ENCODE peak calls at places on chromosomes 5 and 9, in nine cellular contexts. One of them, this sample, is unnamed.

GRCh38 chr9:100409176-100409556 is 17.8 kb upstream of the MSANTD3 start:
- DNase-seq in GM12891: no peak
- DNase-seq in AG10803: no peak
- DNase-seq in AML-193: no peak
- DNase-seq in AG08396: no peak
- DNase-seq in non-pigmented ciliary epithelial cell: no peak
- DNase-seq in left lobe of liver: no peak
- DNase-seq in mesendoderm: no peak
- DNase-seq in colonic mucosa: no peak
- DNase-seq in this sample: no peak

GRCh38 chr5:11902304-11902703 is 1.9 kb downstream of the CTNND2 start:
- DNase-seq in GM12891: no peak
- DNase-seq in AG10803: no peak
- DNase-seq in AML-193: no peak
- DNase-seq in AG08396: no peak
- DNase-seq in non-pigmented ciliary epithelial cell: no peak
- DNase-seq in left lobe of liver: no peak
- DNase-seq in mesendoderm: no peak
- DNase-seq in colonic mucosa: no peak
- DNase-seq in this sample: no peak

GRCh38 chr5:38259062-38259857 is 901 bp downstream of the EGFLAM start:
- DNase-seq in GM12891: no peak
- DNase-seq in AG10803: no peak
- DNase-seq in AML-193: no peak
- DNase-seq in AG08396: no peak
- DNase-seq in non-pigmented ciliary epithelial cell: no peak
- DNase-seq in left lobe of liver: no peak
- DNase-seq in mesendoderm: no peak
- DNase-seq in colonic mucosa: no peak
- DNase-seq in this sample: no peak

GRCh38 chr5:91332267-91333044 is 50.7 kb downstream of the ARRDC3 start:
- DNase-seq in GM12891: no peak
- DNase-seq in AG10803: peak; percentile 52
- DNase-seq in AML-193: no peak
- DNase-seq in AG08396: peak; percentile 56
- DNase-seq in non-pigmented ciliary epithelial cell: peak; percentile 38
- DNase-seq in left lobe of liver: no peak
- DNase-seq in mesendoderm: peak; percentile 87
- DNase-seq in colonic mucosa: no peak
- DNase-seq in this sample: no peak

GRCh38 chr9:14863402-14863801 is 46.8 kb downstream of the FREM1 start:
- DNase-seq in GM12891: no peak
- DNase-seq in AG10803: peak; percentile 18
- DNase-seq in AML-193: no peak
- DNase-seq in AG08396: no peak
- DNase-seq in non-pigmented ciliary epithelial cell: no peak
- DNase-seq in left lobe of liver: no peak
- DNase-seq in mesendoderm: peak; percentile 12
- DNase-seq in colonic mucosa: no peak
- DNase-seq in this sample: no peak

GRCh38 chr5:175813943-175814630 is 57.3 kb upstream of the CPLX2 start:
- DNase-seq in GM12891: no peak
- DNase-seq in AG10803: no peak
- DNase-seq in AML-193: no peak
- DNase-seq in AG08396: no peak
- DNase-seq in non-pigmented ciliary epithelial cell: no peak
- DNase-seq in left lobe of liver: no peak
- DNase-seq in mesendoderm: no peak
- DNase-seq in colonic mucosa: no peak
- DNase-seq in this sample: no peak

GRCh38 chr5:146283344-146283761 is 55.3 kb upstream of the POU4F3 start:
- DNase-seq in GM12891: no peak
- DNase-seq in AG10803: peak; percentile 90
- DNase-seq in AML-193: no peak
- DNase-seq in AG08396: peak; percentile 65
- DNase-seq in non-pigmented ciliary epithelial cell: peak; percentile 92
- DNase-seq in left lobe of liver: no peak
- DNase-seq in mesendoderm: peak; percentile 1
- DNase-seq in colonic mucosa: no peak
- DNase-seq in this sample: no peak

GRCh38 chr9:125293134-125293533 is 31.5 kb downstream of the GAPVD1 start:
- DNase-seq in GM12891: no peak
- DNase-seq in AG10803: no peak
- DNase-seq in AML-193: no peak
- DNase-seq in AG08396: no peak
- DNase-seq in non-pigmented ciliary epithelial cell: no peak
- DNase-seq in left lobe of liver: no peak
- DNase-seq in mesendoderm: no peak
- DNase-seq in colonic mucosa: no peak
- DNase-seq in this sample: no peak

GRCh38 chr5:139633295-139634027 is 14.7 kb upstream of the CXXC5 start:
- DNase-seq in GM12891: no peak
- DNase-seq in AG10803: peak; percentile 67
- DNase-seq in AML-193: peak; percentile 61
- DNase-seq in AG08396: peak; percentile 78
- DNase-seq in non-pigmented ciliary epithelial cell: no peak
- DNase-seq in left lobe of liver: peak; percentile 74
- DNase-seq in mesendoderm: peak; percentile 89
- DNase-seq in colonic mucosa: peak; percentile 73
- DNase-seq in this sample: peak; percentile 52

GRCh38 chr5:67166460-67166871 is 30.1 kb downstream of the CD180 start:
- DNase-seq in GM12891: peak; percentile 60
- DNase-seq in AG10803: no peak
- DNase-seq in AML-193: no peak
- DNase-seq in AG08396: no peak
- DNase-seq in non-pigmented ciliary epithelial cell: no peak
- DNase-seq in left lobe of liver: no peak
- DNase-seq in mesendoderm: peak; percentile 91
- DNase-seq in colonic mucosa: peak; percentile 75
- DNase-seq in this sample: peak; percentile 56

GRCh38 chr5:139287890-139288635 is 5.5 kb upstream of the MATR3 start:
- DNase-seq in GM12891: no peak
- DNase-seq in AG10803: no peak
- DNase-seq in AML-193: peak; percentile 15
- DNase-seq in AG08396: no peak
- DNase-seq in non-pigmented ciliary epithelial cell: no peak
- DNase-seq in left lobe of liver: no peak
- DNase-seq in mesendoderm: no peak
- DNase-seq in colonic mucosa: no peak
- DNase-seq in this sample: no peak

GRCh38 chr5:120258123-120258522 is 206.0 kb upstream of the PRR16 start:
- DNase-seq in GM12891: no peak
- DNase-seq in AG10803: peak; percentile 5
- DNase-seq in AML-193: peak; percentile 93
- DNase-seq in AG08396: no peak
- DNase-seq in non-pigmented ciliary epithelial cell: no peak
- DNase-seq in left lobe of liver: no peak
- DNase-seq in mesendoderm: no peak
- DNase-seq in colonic mucosa: no peak
- DNase-seq in this sample: no peak

GRCh38 chr5:99005506-99005905 is 76.7 kb upstream of the CHD1 start:
- DNase-seq in GM12891: no peak
- DNase-seq in AG10803: no peak
- DNase-seq in AML-193: no peak
- DNase-seq in AG08396: no peak
- DNase-seq in non-pigmented ciliary epithelial cell: no peak
- DNase-seq in left lobe of liver: no peak
- DNase-seq in mesendoderm: peak; percentile 21
- DNase-seq in colonic mucosa: no peak
- DNase-seq in this sample: no peak

GRCh38 chr5:176673651-176674583 is 26.6 kb downstream of the TSPAN17 start:
- DNase-seq in GM12891: no peak
- DNase-seq in AG10803: no peak
- DNase-seq in AML-193: no peak
- DNase-seq in AG08396: no peak
- DNase-seq in non-pigmented ciliary epithelial cell: no peak
- DNase-seq in left lobe of liver: no peak
- DNase-seq in mesendoderm: no peak
- DNase-seq in colonic mucosa: no peak
- DNase-seq in this sample: no peak

GRCh38 chr9:93896093-93896492 is 59.1 kb downstream of the BARX1 start:
- DNase-seq in GM12891: no peak
- DNase-seq in AG10803: no peak
- DNase-seq in AML-193: no peak
- DNase-seq in AG08396: no peak
- DNase-seq in non-pigmented ciliary epithelial cell: no peak
- DNase-seq in left lobe of liver: peak; percentile 32
- DNase-seq in mesendoderm: no peak
- DNase-seq in colonic mucosa: no peak
- DNase-seq in this sample: no peak

GRCh38 chr5:153672347-153673090 is 182.0 kb downstream of the GRIA1 start:
- DNase-seq in GM12891: no peak
- DNase-seq in AG10803: peak; percentile 34
- DNase-seq in AML-193: no peak
- DNase-seq in AG08396: no peak
- DNase-seq in non-pigmented ciliary epithelial cell: no peak
- DNase-seq in left lobe of liver: no peak
- DNase-seq in mesendoderm: no peak
- DNase-seq in colonic mucosa: no peak
- DNase-seq in this sample: no peak

GRCh38 chr5:96187309-96188027 is 225.8 kb upstream of the ELL2 start:
- DNase-seq in GM12891: no peak
- DNase-seq in AG10803: no peak
- DNase-seq in AML-193: no peak
- DNase-seq in AG08396: no peak
- DNase-seq in non-pigmented ciliary epithelial cell: no peak
- DNase-seq in left lobe of liver: no peak
- DNase-seq in mesendoderm: peak; percentile 42
- DNase-seq in colonic mucosa: no peak
- DNase-seq in this sample: no peak

GRCh38 chr5:64418013-64418412 is 87.8 kb upstream of the RGS7BP start:
- DNase-seq in GM12891: no peak
- DNase-seq in AG10803: no peak
- DNase-seq in AML-193: no peak
- DNase-seq in AG08396: no peak
- DNase-seq in non-pigmented ciliary epithelial cell: no peak
- DNase-seq in left lobe of liver: no peak
- DNase-seq in mesendoderm: no peak
- DNase-seq in colonic mucosa: no peak
- DNase-seq in this sample: no peak

GRCh38 chr5:35822541-35822940 is 34.1 kb upstream of the IL7R start:
- DNase-seq in GM12891: no peak
- DNase-seq in AG10803: no peak
- DNase-seq in AML-193: no peak
- DNase-seq in AG08396: no peak
- DNase-seq in non-pigmented ciliary epithelial cell: no peak
- DNase-seq in left lobe of liver: no peak
- DNase-seq in mesendoderm: no peak
- DNase-seq in colonic mucosa: no peak
- DNase-seq in this sample: peak; percentile 44

GRCh38 chr9:8259028-8259427 is 459.4 kb upstream of the DMAC1 start:
- DNase-seq in GM12891: no peak
- DNase-seq in AG10803: no peak
- DNase-seq in AML-193: no peak
- DNase-seq in AG08396: no peak
- DNase-seq in non-pigmented ciliary epithelial cell: no peak
- DNase-seq in left lobe of liver: no peak
- DNase-seq in mesendoderm: no peak
- DNase-seq in colonic mucosa: no peak
- DNase-seq in this sample: no peak

GRCh38 chr5:124956471-124957029 is 210.1 kb upstream of the ZNF608 start:
- DNase-seq in GM12891: no peak
- DNase-seq in AG10803: no peak
- DNase-seq in AML-193: no peak
- DNase-seq in AG08396: no peak
- DNase-seq in non-pigmented ciliary epithelial cell: no peak
- DNase-seq in left lobe of liver: no peak
- DNase-seq in mesendoderm: no peak
- DNase-seq in colonic mucosa: no peak
- DNase-seq in this sample: no peak

GRCh38 chr9:125541840-125542243 is 165.2 kb downstream of the MAPKAP1 start:
- DNase-seq in GM12891: no peak
- DNase-seq in AG10803: peak; percentile 62
- DNase-seq in AML-193: no peak
- DNase-seq in AG08396: no peak
- DNase-seq in non-pigmented ciliary epithelial cell: no peak
- DNase-seq in left lobe of liver: no peak
- DNase-seq in mesendoderm: no peak
- DNase-seq in colonic mucosa: no peak
- DNase-seq in this sample: no peak

GRCh38 chr9:93193373-93193725 is 9.4 kb downstream of the WNK2 start:
- DNase-seq in GM12891: no peak
- DNase-seq in AG10803: no peak
- DNase-seq in AML-193: no peak
- DNase-seq in AG08396: no peak
- DNase-seq in non-pigmented ciliary epithelial cell: no peak
- DNase-seq in left lobe of liver: no peak
- DNase-seq in mesendoderm: no peak
- DNase-seq in colonic mucosa: peak; percentile 85
- DNase-seq in this sample: no peak

GRCh38 chr5:115191439-115192031 is 21.8 kb upstream of the TRIM36 start:
- DNase-seq in GM12891: no peak
- DNase-seq in AG10803: no peak
- DNase-seq in AML-193: no peak
- DNase-seq in AG08396: no peak
- DNase-seq in non-pigmented ciliary epithelial cell: no peak
- DNase-seq in left lobe of liver: no peak
- DNase-seq in mesendoderm: no peak
- DNase-seq in colonic mucosa: peak; percentile 30
- DNase-seq in this sample: no peak

GRCh38 chr9:4615778-4616177 is 46.3 kb upstream of the PLPP6 start:
- DNase-seq in GM12891: no peak
- DNase-seq in AG10803: no peak
- DNase-seq in AML-193: no peak
- DNase-seq in AG08396: no peak
- DNase-seq in non-pigmented ciliary epithelial cell: no peak
- DNase-seq in left lobe of liver: no peak
- DNase-seq in mesendoderm: no peak
- DNase-seq in colonic mucosa: no peak
- DNase-seq in this sample: no peak

GRCh38 chr5:58871648-58872242 is 288.9 kb downstream of the RAB3C start:
- DNase-seq in GM12891: no peak
- DNase-seq in AG10803: peak; percentile 32
- DNase-seq in AML-193: peak; percentile 53
- DNase-seq in AG08396: no peak
- DNase-seq in non-pigmented ciliary epithelial cell: no peak
- DNase-seq in left lobe of liver: no peak
- DNase-seq in mesendoderm: peak; percentile 33
- DNase-seq in colonic mucosa: peak; percentile 30
- DNase-seq in this sample: no peak

GRCh38 chr5:34736445-34737119 is 80.5 kb downstream of the RAI14 start:
- DNase-seq in GM12891: no peak
- DNase-seq in AG10803: peak; percentile 47
- DNase-seq in AML-193: no peak
- DNase-seq in AG08396: no peak
- DNase-seq in non-pigmented ciliary epithelial cell: no peak
- DNase-seq in left lobe of liver: no peak
- DNase-seq in mesendoderm: peak; percentile 92
- DNase-seq in colonic mucosa: no peak
- DNase-seq in this sample: no peak

GRCh38 chr9:128310461-128310860 is 11.8 kb downstream of the TRUB2 start:
- DNase-seq in GM12891: no peak
- DNase-seq in AG10803: no peak
- DNase-seq in AML-193: no peak
- DNase-seq in AG08396: no peak
- DNase-seq in non-pigmented ciliary epithelial cell: no peak
- DNase-seq in left lobe of liver: peak; percentile 79
- DNase-seq in mesendoderm: no peak
- DNase-seq in colonic mucosa: no peak
- DNase-seq in this sample: no peak

GRCh38 chr5:115522832-115523365 is 21.7 kb downstream of the FEM1C start:
- DNase-seq in GM12891: no peak
- DNase-seq in AG10803: no peak
- DNase-seq in AML-193: no peak
- DNase-seq in AG08396: no peak
- DNase-seq in non-pigmented ciliary epithelial cell: no peak
- DNase-seq in left lobe of liver: no peak
- DNase-seq in mesendoderm: no peak
- DNase-seq in colonic mucosa: peak; percentile 24
- DNase-seq in this sample: no peak

GRCh38 chr5:112579771-112580170 is 157.9 kb upstream of the APC start:
- DNase-seq in GM12891: no peak
- DNase-seq in AG10803: peak; percentile 6
- DNase-seq in AML-193: no peak
- DNase-seq in AG08396: no peak
- DNase-seq in non-pigmented ciliary epithelial cell: no peak
- DNase-seq in left lobe of liver: no peak
- DNase-seq in mesendoderm: peak; percentile 11
- DNase-seq in colonic mucosa: no peak
- DNase-seq in this sample: no peak

GRCh38 chr5:79793722-79794121 is 104.1 kb downstream of the CMYA5 start:
- DNase-seq in GM12891: no peak
- DNase-seq in AG10803: no peak
- DNase-seq in AML-193: no peak
- DNase-seq in AG08396: no peak
- DNase-seq in non-pigmented ciliary epithelial cell: no peak
- DNase-seq in left lobe of liver: no peak
- DNase-seq in mesendoderm: no peak
- DNase-seq in colonic mucosa: no peak
- DNase-seq in this sample: no peak